ENCODE peak calls at places on chromosomes 7 and 10, in eight cellular contexts. O is stimulated activated CD8-positive, alpha-beta memory T cell treated with anti-CD3 and anti-CD28 coated beads, Interleukin-7, amount 100 ng/mL, for 1 hour; E is naive thymus-derived CD8-positive, alpha-beta T cell; W is CD8-positive, alpha-beta memory T cell; A is psoas muscle; U is M059J; Y is GM12865; N is activated CD4-positive, alpha-beta T cell treated with anti-CD3 and anti-CD28 coated beads, Interleukin-2, amount 50 U/mL, for 4 hours. M is an unnamed sample.

GRCh38 chr10:90674927-90675326 is 182.9 kb downstream of the HTR7 start:
- DNase-seq in E (no peak), Y (no peak), O (no peak), U (peak; percentile 93), N (no peak), A (no peak), W (no peak), M (no peak)

GRCh38 chr7:43516581-43517342 is 66.1 kb upstream of the STK17A start:
- DNase-seq in Y (peak; percentile 45), O (no peak), E (no peak), N (no peak), A (no peak), W (no peak), U (peak; percentile 63), M (no peak)

GRCh38 chr10:51010977-51011376 is 63.3 kb upstream of the PRKG1 start:
- DNase-seq in E (no peak), W (no peak), A (no peak), N (no peak), O (no peak), Y (peak; percentile 41), U (peak; percentile 47), M (peak; percentile 28)

GRCh38 chr7:48497521-48497920 is 326.3 kb downstream of the ABCA13 start:
- DNase-seq in E (no peak), U (no peak), O (no peak), N (no peak), W (no peak), A (no peak), Y (no peak), M (no peak)

GRCh38 chr7:108010377-108010776 is 7.4 kb upstream of the LAMB1 start:
- DNase-seq in U (no peak), W (no peak), O (no peak), Y (no peak), A (no peak), E (no peak), N (no peak), M (no peak)

GRCh38 chr7:94741179-94741578 is 85.2 kb upstream of the SGCE start:
- DNase-seq in U (no peak), W (no peak), Y (no peak), O (no peak), E (no peak), N (no peak), A (no peak), M (no peak)

GRCh38 chr10:21498977-21499376 is 26.5 kb downstream of the SKIDA1 start:
- DNase-seq in A (no peak), E (no peak), N (no peak), W (no peak), U (no peak), Y (no peak), O (no peak), M (no peak)

GRCh38 chr7:121334875-121335648 is 6.3 kb downstream of the WNT16 start:
- DNase-seq in W (no peak), Y (no peak), N (no peak), U (no peak), E (no peak), O (no peak), A (no peak), M (no peak)

GRCh38 chr10:92432596-92432995 is 141.3 kb downstream of the IDE start:
- DNase-seq in Y (no peak), O (no peak), E (no peak), U (no peak), W (no peak), N (no peak), A (no peak), M (no peak)

GRCh38 chr7:5661941-5662340 is 119.5 kb downstream of the RNF216 start:
- DNase-seq in O (no peak), N (no peak), Y (peak; percentile 55), W (no peak), E (no peak), U (no peak), A (no peak), M (peak; percentile 59)

GRCh38 chr10:22245567-22245966 is 27.8 kb upstream of the EBLN1 start:
- DNase-seq in W (no peak), U (peak; percentile 35), Y (no peak), E (no peak), N (no peak), A (no peak), O (no peak), M (no peak)

GRCh38 chr10:34168429-34168828 is 646.7 kb downstream of the PARD3 start:
- DNase-seq in O (no peak), W (no peak), E (no peak), N (no peak), U (no peak), Y (no peak), A (no peak), M (no peak)

M was measured in GM13976.